ENCODE peak calls at places on chromosomes 13 and 19, in nine cellular contexts. T is colonic mucosa; R is heart left ventricle; Z is CD8-positive, alpha-beta memory T cell; V is uterus; F is ovary; D is body of pancreas; B is left lung; O is transverse colon. W is an unnamed sample. For H3K4me1 and H3K27me3, the result is how much of the 10 kb centered on the place peaks cover.

GRCh38 chr19:57587529-57587928 is 3.6 kb downstream of the ZIK1 start:
- DNase-seq in T (no peak), R (no peak), Z (no peak), V (no peak), F (no peak), D (no peak), B (no peak), O (no peak), W (no peak)

GRCh38 chr19:53157601-53158000 is 1.3 kb downstream of the ZNF347 start:
- DNase-seq in T (no peak), R (peak), Z (no peak), V (no peak), F (no peak), D (peak), B (no peak), O (no peak), W (no peak)

GRCh38 chr19:40737102-40737644 is 13.1 kb downstream of the ACTMAP start:
- DNase-seq in T (no peak), R (no peak), Z (no peak), V (no peak), F (no peak), D (no peak), B (no peak), O (no peak), W (no peak)

GRCh38 chr19:34475026-34475974 is 6.3 kb upstream of the WTIP start:
- DNase-seq in T (no peak), R (no peak), Z (no peak), V (no peak), F (no peak), D (no peak), B (no peak), O (no peak), W (no peak)

GRCh38 chr19:34341935-34342680 is 22.9 kb upstream of the GPI start:
- DNase-seq in T (no peak), R (no peak), Z (no peak), V (no peak), F (no peak), D (no peak), B (no peak), O (no peak), W (no peak)

GRCh38 chr13:44541601-44542000 is 34.5 kb downstream of the TSC22D1 start:
- DNase-seq in T (no peak), R (no peak), Z (no peak), V (no peak), F (no peak), D (no peak), B (no peak), O (no peak), W (no peak)

GRCh38 chr13:110023729-110024645 is 237.6 kb upstream of the IRS2 start:
- DNase-seq in T (no peak), R (peak), Z (no peak), V (no peak), F (peak), D (peak), B (no peak), O (peak), W (no peak)

GRCh38 chr13:107205318-107206112 is 637.6 kb upstream of the ARGLU1 start:
- DNase-seq in T (peak), R (peak), Z (peak), V (peak), F (peak), D (peak), B (peak), O (peak), W (peak)

GRCh38 chr13:86932935-86933334 is 738.2 kb upstream of the SLITRK5 start:
- DNase-seq in T (no peak), R (no peak), Z (no peak), V (no peak), F (no peak), D (no peak), B (no peak), O (no peak), W (no peak)

GRCh38 chr13:86584301-86584700 is 785.1 kb upstream of the SLITRK6 start:
- DNase-seq in T (no peak), R (no peak), Z (no peak), V (no peak), F (no peak), D (no peak), B (no peak), O (no peak), W (no peak)

GRCh38 chr19:35446194-35446593 is 1.9 kb upstream of the FFAR2 start:
- DNase-seq in T (no peak), R (no peak), Z (peak), V (no peak), F (no peak), D (no peak), B (no peak), O (no peak), W (peak)

GRCh38 chr13:27405521-27406134 is 18.8 kb upstream of the GTF3A start:
- DNase-seq in T (no peak), R (no peak), Z (no peak), V (no peak), F (no peak), D (no peak), B (no peak), O (peak), W (no peak)

GRCh38 chr19:55005684-55006488 is 32.2 kb downstream of the GP6 start:
- DNase-seq in T (peak), R (no peak), Z (peak), V (no peak), F (no peak), D (peak), B (peak), O (no peak), W (peak)
- H3K4me3 ChIP-seq in T (peak), R (no peak), Z (peak), V (no peak), F (no peak), D (no peak), B (peak), O (peak), W (peak)

GRCh38 chr13:114321256-114321655 is 7.0 kb downstream of the CHAMP1 start:
- DNase-seq in T (no peak), R (no peak), Z (no peak), V (no peak), F (no peak), D (no peak), B (no peak), O (no peak), W (no peak)
- H3K4me1 ChIP-seq in T (under half), R (under half), Z (under half), V (under half), F (under half), D (under half), B (under half), O (under half), W (under half)

DNA sequence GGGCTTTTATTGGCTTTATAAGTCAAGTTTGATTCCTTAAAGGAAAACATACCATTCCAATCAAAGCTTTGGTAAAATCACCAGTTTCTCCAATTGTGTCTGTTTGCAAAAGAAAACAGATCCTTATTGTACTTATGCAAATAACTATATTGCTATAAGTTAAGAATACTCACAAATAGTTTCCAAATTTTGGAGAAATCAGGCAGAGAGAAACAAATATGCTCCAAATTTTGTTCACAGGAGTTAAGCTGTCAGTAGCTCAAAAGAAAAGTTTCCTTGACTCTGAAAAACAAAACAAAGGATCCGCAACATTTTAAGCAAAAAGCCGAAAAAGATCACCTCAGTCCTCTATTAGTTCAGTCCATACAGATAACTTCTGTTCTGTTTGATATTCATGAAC is 19.2 kb upstream of the IGFL4 start:
- DNase-seq in T (no peak), R (no peak), Z (no peak), V (no peak), F (no peak), D (no peak), B (no peak), O (no peak), W (no peak)
- H3K27me3 ChIP-seq in T (under half), R (under half), Z (under half), V (under half), F (under half), D (under half), B (under half), O (under half), W (under half)

GRCh38 chr19:44753619-44753931 is 5.1 kb downstream of the BCL3 start:
- DNase-seq in T (no peak), R (no peak), Z (no peak), V (no peak), F (no peak), D (no peak), B (no peak), O (no peak), W (no peak)
- H3K4me3 ChIP-seq in T (peak), R (peak), Z (peak), V (peak), F (peak), D (no peak), B (peak), O (peak), W (peak)

GRCh38 chr13:69198706-69199105 is 908.9 kb upstream of the ATXN8OS start:
- DNase-seq in T (no peak), R (no peak), Z (no peak), V (no peak), F (no peak), D (no peak), B (no peak), O (no peak), W (no peak)
- H3K4me1 ChIP-seq in T (under half), R (under half), Z (under half), V (under half), F (under half), D (under half), B (under half), O (under half), W (under half)

GRCh38 chr19:1668048-1668338 is 15.6 kb upstream of the TCF3 start:
- DNase-seq in T (no peak), R (no peak), Z (no peak), V (no peak), F (no peak), D (no peak), B (no peak), O (no peak), W (no peak)
- H3K27me3 ChIP-seq in T (under half), R (half or more), Z (under half), V (under half), F (under half), D (under half), B (half or more), O (half or more), W (under half)

DNA sequence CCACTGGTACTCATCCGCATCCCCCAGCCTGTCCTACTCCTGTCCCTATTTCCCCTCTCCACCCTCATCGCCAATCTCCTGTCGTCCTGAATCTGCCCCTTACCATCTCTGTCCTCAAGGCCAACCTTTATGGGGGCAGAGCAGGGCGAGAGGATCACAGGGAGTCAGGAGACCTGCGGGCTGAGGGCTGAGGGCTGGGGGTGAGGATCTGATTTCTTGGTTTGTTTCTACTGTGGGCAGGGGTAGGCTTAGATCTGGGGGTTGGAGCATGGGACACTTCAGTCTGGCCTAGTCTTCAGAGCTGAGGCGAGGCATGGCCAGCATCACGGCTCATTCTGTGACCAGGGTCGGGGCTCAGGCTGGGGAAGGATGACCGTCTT is 16.5 kb upstream of the ERCC1 start:
- DNase-seq in T (no peak), R (no peak), Z (no peak), V (no peak), F (no peak), D (no peak), B (no peak), O (no peak), W (no peak)
- H3K4me3 ChIP-seq in T (peak), R (peak), Z (peak), V (peak), F (peak), D (no peak), B (peak), O (peak), W (peak)

GRCh38 chr19:38921420-38922274 is 8.9 kb downstream of the SARS2 start:
- DNase-seq in T (no peak), R (no peak), Z (no peak), V (no peak), F (no peak), D (no peak), B (no peak), O (no peak), W (no peak)

GRCh38 chr19:38920529-38921419 is 8.8 kb upstream of the CCER2 start:
- DNase-seq in T (no peak), R (no peak), Z (no peak), V (no peak), F (no peak), D (no peak), B (no peak), O (no peak), W (no peak)

GRCh38 chr19:38924383-38924782 is 6.2 kb downstream of the SARS2 start:
- DNase-seq in T (no peak), R (no peak), Z (no peak), V (no peak), F (no peak), D (no peak), B (no peak), O (no peak), W (no peak)

GRCh38 chr19:38919837-38920528 is 8.0 kb upstream of the CCER2 start:
- DNase-seq in T (no peak), R (no peak), Z (no peak), V (no peak), F (no peak), D (no peak), B (no peak), O (no peak), W (no peak)

GRCh38 chr19:38922482-38922881 is 8.1 kb downstream of the SARS2 start:
- DNase-seq in T (no peak), R (no peak), Z (no peak), V (no peak), F (no peak), D (no peak), B (no peak), O (no peak), W (no peak)
- H3K4me1 ChIP-seq in T (under half), R (under half), Z (under half), V (under half), F (under half), D (under half), B (under half), O (under half), W (under half)

DNA sequence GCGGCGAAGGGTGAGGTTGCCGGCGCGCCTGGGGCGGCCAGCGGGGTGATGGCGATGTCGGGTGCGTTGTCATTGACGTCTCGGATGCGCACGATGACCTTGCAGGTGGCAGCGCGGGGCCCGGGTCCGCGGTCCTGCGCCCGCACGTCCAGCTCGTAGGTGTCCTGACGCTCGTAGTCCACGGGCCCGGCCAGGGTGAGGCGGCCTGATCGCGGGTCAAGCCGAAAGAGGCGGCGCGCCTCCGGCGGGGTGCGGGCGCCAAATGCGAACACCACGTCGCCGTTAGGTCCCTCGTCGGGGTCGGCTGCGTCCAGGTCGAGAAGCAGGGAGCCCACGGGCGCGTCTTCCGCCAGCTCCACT is 1.1 kb downstream of the PCDH8 start:
- DNase-seq in T (no peak), R (no peak), Z (no peak), V (no peak), F (no peak), D (no peak), B (no peak), O (no peak), W (no peak)
- H3K27me3 ChIP-seq in T (half or more), R (half or more), Z (under half), V (half or more), F (under half), D (under half), B (half or more), O (half or more), W (under half)

GRCh38 chr19:42312370-42312769 is 739 bp upstream of the TMEM145 start:
- DNase-seq in T (no peak), R (no peak), Z (no peak), V (no peak), F (no peak), D (no peak), B (no peak), O (no peak), W (no peak)
- H3K4me3 ChIP-seq in T (no peak), R (no peak), Z (no peak), V (no peak), F (no peak), D (no peak), B (no peak), O (no peak), W (no peak)

W was measured in effector memory CD4-positive, alpha-beta T cell.